ENCODE peak calls at places on chromosomes 3 and 15, in five cellular contexts. S is CD8-positive, alpha-beta T cell; D is HS-5; U is NCI-H526 treated with DMSO at 0.1 percent for 48 hours; B is germinal center. T is an unnamed sample.

GRCh38 chr3:49531218-49531617 is 23.1 kb upstream of the BSN start:
- DNase-seq in S (no peak), D (no peak), U (no peak), B (no peak), T (no peak)

GRCh38 chr3:129822679-129823078 is 70.8 kb downstream of the TMCC1 start:
- DNase-seq in S (no peak), D (no peak), U (no peak), B (no peak), T (no peak)

GRCh38 chr3:123158330-123158729 is 43.4 kb upstream of the SEC22A start:
- DNase-seq in S (no peak), D (no peak), U (no peak), B (no peak), T (no peak)

GRCh38 chr15:64348455-64348854 is 7.5 kb downstream of the CSNK1G1 start:
- DNase-seq in S (no peak), D (no peak), U (no peak), B (no peak), T (no peak)

GRCh38 chr3:86104154-86104553 is 886.8 kb downstream of the VGLL3 start:
- DNase-seq in S (no peak), D (no peak), U (no peak), B (no peak), T (no peak)

GRCh38 chr3:128416578-128417150 is 50.0 kb downstream of the DNAJB8 start:
- DNase-seq in S (no peak), D (peak), U (no peak), B (no peak), T (no peak)

GRCh38 chr3:167033866-167034265 is 346.2 kb downstream of the ZBBX start:
- DNase-seq in S (no peak), D (no peak), U (no peak), B (no peak), T (no peak)

GRCh38 chr3:45994661-45995369 is 809 bp downstream of the FYCO1 start:
- DNase-seq in S (peak), D (no peak), U (no peak), B (peak), T (no peak)

GRCh38 chr3:158845748-158846350 is 44.0 kb downstream of the MFSD1 start:
- DNase-seq in S (no peak), D (no peak), U (peak), B (peak), T (no peak)

GRCh38 chr3:16998236-16998923 is 113.6 kb downstream of the PLCL2 start:
- DNase-seq in S (no peak), D (no peak), U (no peak), B (no peak), T (no peak)

GRCh38 chr3:132228923-132229322 is 88.3 kb upstream of the ACP3 start:
- DNase-seq in S (no peak), D (no peak), U (no peak), B (no peak), T (no peak)

GRCh38 chr3:139099968-139100817 is 55.5 kb upstream of the PRR23C start:
- DNase-seq in S (no peak), D (no peak), U (no peak), B (no peak), T (no peak)

GRCh38 chr3:127736801-127737539 is 64.2 kb downstream of the ABTB1 start:
- DNase-seq in S (no peak), D (no peak), U (no peak), B (no peak), T (no peak)

GRCh38 chr3:194587438-194587931 is 45.7 kb downstream of the TMEM44 start:
- DNase-seq in S (no peak), D (no peak), U (no peak), B (no peak), T (peak)

GRCh38 chr15:42159381-42160015 is 3.1 kb upstream of the PLA2G4F start:
- DNase-seq in S (no peak), D (no peak), U (no peak), B (no peak), T (peak)

GRCh38 chr15:61411941-61412510 is 182.9 kb upstream of the RORA start:
- DNase-seq in S (no peak), D (no peak), U (no peak), B (no peak), T (no peak)

GRCh38 chr3:112629425-112629824 is 11.5 kb downstream of the CCDC80 start:
- DNase-seq in S (no peak), D (peak), U (no peak), B (no peak), T (peak)

GRCh38 chr3:68809596-68809995 is 122.8 kb downstream of the TAFA4 start:
- DNase-seq in S (no peak), D (no peak), U (no peak), B (no peak), T (no peak)

GRCh38 chr15:37058316-37058985 is 41.9 kb downstream of the MEIS2 start:
- DNase-seq in S (no peak), D (no peak), U (no peak), B (no peak), T (no peak)

GRCh38 chr15:77475898-77476297 is 55.2 kb downstream of the HMG20A start:
- DNase-seq in S (no peak), D (no peak), U (peak), B (no peak), T (no peak)

GRCh38 chr3:71432044-71432970 is 151.2 kb downstream of the FOXP1 start:
- DNase-seq in S (no peak), D (no peak), U (no peak), B (no peak), T (no peak)

GRCh38 chr3:133574260-133574881 is 885 bp downstream of the CDV3 start:
- DNase-seq in S (peak), D (no peak), U (no peak), B (peak), T (peak)

GRCh38 chr3:44568561-44568960 is 13.6 kb downstream of the ZKSCAN7 start:
- DNase-seq in S (no peak), D (no peak), U (no peak), B (no peak), T (no peak)

GRCh38 chr3:159150176-159150575 is 348.3 kb downstream of the MFSD1 start:
- DNase-seq in S (no peak), D (no peak), U (no peak), B (no peak), T (no peak)

GRCh38 chr3:59772416-59773408 is 722.9 kb upstream of the CFAP20DC start:
- DNase-seq in S (peak), D (no peak), U (no peak), B (no peak), T (no peak)

GRCh38 chr3:133114198-133114597 is 76.0 kb downstream of the TMEM108 start:
- DNase-seq in S (no peak), D (no peak), U (no peak), B (no peak), T (no peak)

GRCh38 chr15:100241572-100242479 is 99.9 kb downstream of the ADAMTS17 start:
- DNase-seq in S (no peak), D (no peak), U (no peak), B (no peak), T (peak)

GRCh38 chr15:68277131-68277604 is 377 bp upstream of the FEM1B start:
- DNase-seq in S (no peak), D (no peak), U (peak), B (no peak), T (peak)

GRCh38 chr15:98582900-98583554 is 65.3 kb upstream of the IGF1R start:
- DNase-seq in S (no peak), D (no peak), U (no peak), B (no peak), T (no peak)

GRCh38 chr3:103388214-103388613 is 953.4 kb downstream of the ZPLD1 start:
- DNase-seq in S (no peak), D (no peak), U (no peak), B (no peak), T (no peak)

GRCh38 chr3:4362523-4362922 is 59.4 kb downstream of the SETMAR start:
- DNase-seq in S (no peak), D (no peak), U (no peak), B (no peak), T (no peak)

GRCh38 chr3:110894574-110894973 is 177.0 kb upstream of the NECTIN3 start:
- DNase-seq in S (no peak), D (no peak), U (no peak), B (no peak), T (no peak)

GRCh38 chr15:29687939-29688884 is 134.1 kb downstream of the TJP1 start:
- DNase-seq in S (no peak), D (no peak), U (no peak), B (no peak), T (no peak)

GRCh38 chr3:126990890-126991289 is 8.0 kb downstream of the PLXNA1 start:
- DNase-seq in S (no peak), D (no peak), U (no peak), B (no peak), T (no peak)

GRCh38 chr3:38960953-38961622 is 90.7 kb downstream of the SCN11A start:
- DNase-seq in S (no peak), D (no peak), U (peak), B (peak), T (peak)

T was measured in adrenal gland.